ENCODE peak calls at places on chromosomes 7 and 10, in seven cellular contexts. W is GM12878, J is prostate gland, S is ovary, B is gastrocnemius medialis, V is tibial nerve, Q is uterus. H is an unnamed sample. For H3K4me1, the result is how much of the 10 kb centered on the place peaks cover.

GRCh38 chr10:62681211-62681940 is 123.1 kb upstream of the ADO start:
- DNase-seq in J (no peak), W (peak), B (no peak), Q (no peak), S (no peak), V (no peak), H (peak)

GRCh38 chr7:103795112-103795511 is 194.3 kb downstream of the RELN start:
- DNase-seq in Q (no peak), S (no peak), B (no peak), J (no peak), W (no peak), V (no peak), H (no peak)

GRCh38 chr7:121187676-121188075 is 141.1 kb upstream of the WNT16 start:
- DNase-seq in S (no peak), W (no peak), B (no peak), Q (no peak), V (no peak), J (no peak), H (no peak)

GRCh38 chr10:100654835-100655759 is 90.3 kb upstream of the PAX2 start:
- DNase-seq in J (no peak), W (no peak), B (no peak), V (no peak), S (no peak), Q (no peak), H (no peak)

GRCh38 chr10:120511165-120511564 is 54.1 kb downstream of the PLPP4 start:
- DNase-seq in J (no peak), B (no peak), S (no peak), V (no peak), Q (no peak), W (no peak), H (no peak)

GRCh38 chr7:70789481-70790214 is 342.3 kb upstream of the GALNT17 start:
- DNase-seq in V (no peak), B (no peak), Q (no peak), S (no peak), J (no peak), W (no peak), H (no peak)

GRCh38 chr7:39265912-39266591 is 288.3 kb downstream of the POU6F2 start:
- DNase-seq in S (no peak), J (no peak), Q (no peak), B (no peak), V (no peak), W (no peak), H (no peak)

GRCh38 chr7:135253851-135254815 is 20.5 kb downstream of the STRA8 start:
- DNase-seq in V (peak), J (peak), W (no peak), S (peak), Q (peak), B (peak), H (peak)

GRCh38 chr10:110865184-110865803 is 6.4 kb upstream of the PDCD4 start:
- DNase-seq in V (no peak), Q (peak), B (no peak), J (peak), S (no peak), W (no peak), H (no peak)

GRCh38 chr10:90718185-90718584 is 139.7 kb downstream of the HTR7 start:
- DNase-seq in B (no peak), W (no peak), Q (no peak), S (no peak), J (no peak), V (no peak), H (no peak)

GRCh38 chr7:82443044-82443800 is at the start of gene CACNA2D1:
- DNase-seq in B (peak), Q (no peak), S (peak), J (peak), W (no peak), V (no peak), H (peak)

GRCh38 chr7:32154797-32155196 is 84.6 kb upstream of the PDE1C start:
- DNase-seq in W (no peak), V (no peak), J (no peak), Q (no peak), B (peak), S (no peak), H (no peak)

GRCh38 chr7:129652914-129653313 is 41.4 kb downstream of the NRF1 start:
- DNase-seq in J (no peak), S (no peak), B (no peak), V (no peak), Q (no peak), W (no peak), H (no peak)

GRCh38 chr10:128026620-128027281 is 99.5 kb downstream of the MKI67 start:
- DNase-seq in S (no peak), B (no peak), W (no peak), J (no peak), Q (no peak), V (no peak), H (no peak)

GRCh38 chr7:31122649-31123058 is 70.5 kb downstream of the ADCYAP1R1 start:
- DNase-seq in Q (peak), V (peak), J (peak), S (peak), W (no peak), B (peak), H (peak)

GRCh38 chr7:99386584-99387238 is 12.2 kb downstream of the ARPC1B start:
- DNase-seq in S (no peak), Q (no peak), W (no peak), V (no peak), B (no peak), J (no peak), H (no peak)

GRCh38 chr10:84613336-84614021 is 285.1 kb downstream of the CCSER2 start:
- DNase-seq in S (no peak), J (peak), V (no peak), W (no peak), Q (no peak), B (no peak), H (peak)

GRCh38 chr7:152383341-152384234 is 52.2 kb downstream of the KMT2C start:
- DNase-seq in Q (no peak), B (no peak), J (no peak), W (no peak), V (no peak), S (no peak), H (no peak)

GRCh38 chr7:120114626-120115025 is 158.3 kb upstream of the KCND2 start:
- DNase-seq in S (no peak), J (no peak), W (no peak), B (no peak), V (no peak), Q (no peak), H (no peak)

GRCh38 chr10:31059323-31059722 is 27.7 kb upstream of the ZNF438 start:
- DNase-seq in J (no peak), B (no peak), Q (no peak), S (no peak), W (no peak), V (no peak), H (no peak)

DNA sequence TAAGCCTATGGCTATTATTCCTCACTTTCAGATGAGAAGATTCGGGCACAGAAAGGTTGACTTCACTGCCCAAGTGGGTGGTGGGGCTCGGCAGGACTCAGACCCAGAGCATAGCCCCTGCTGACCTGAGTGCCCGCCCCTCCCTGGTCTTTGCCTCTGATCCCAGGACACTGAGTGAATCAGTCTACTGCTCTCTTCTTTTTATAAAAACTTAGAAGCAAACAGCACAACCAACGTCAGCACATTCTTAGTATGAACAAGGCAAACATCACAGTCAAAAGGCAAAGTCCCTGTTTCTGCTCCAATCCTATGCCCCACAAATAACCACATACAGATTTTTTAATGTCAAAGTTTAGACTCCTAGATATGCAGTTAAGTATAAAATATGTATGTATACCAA is 237.8 kb downstream of the ZMYND11 start:
- DNase-seq in V (no peak), S (no peak), W (no peak), J (no peak), Q (no peak), B (no peak), H (no peak)
- H3K4me1 ChIP-seq in V (under half), S (under half), W (under half), J (under half), Q (under half), B (under half), H (under half)

GRCh38 chr10:112126172-112126571 is 57.4 kb downstream of the GPAM start:
- DNase-seq in S (no peak), Q (no peak), W (no peak), J (no peak), B (no peak), V (no peak), H (no peak)

GRCh38 chr10:112122827-112123226 is 60.7 kb downstream of the GPAM start:
- DNase-seq in Q (no peak), V (no peak), J (no peak), B (no peak), W (no peak), S (no peak), H (no peak)

GRCh38 chr10:112131361-112131760 is 52.2 kb downstream of the GPAM start:
- DNase-seq in V (no peak), J (no peak), S (no peak), B (no peak), Q (no peak), W (no peak), H (no peak)

GRCh38 chr10:112124859-112125258 is 58.7 kb downstream of the GPAM start:
- DNase-seq in B (no peak), V (no peak), Q (no peak), W (no peak), J (no peak), S (no peak), H (no peak)

DNA sequence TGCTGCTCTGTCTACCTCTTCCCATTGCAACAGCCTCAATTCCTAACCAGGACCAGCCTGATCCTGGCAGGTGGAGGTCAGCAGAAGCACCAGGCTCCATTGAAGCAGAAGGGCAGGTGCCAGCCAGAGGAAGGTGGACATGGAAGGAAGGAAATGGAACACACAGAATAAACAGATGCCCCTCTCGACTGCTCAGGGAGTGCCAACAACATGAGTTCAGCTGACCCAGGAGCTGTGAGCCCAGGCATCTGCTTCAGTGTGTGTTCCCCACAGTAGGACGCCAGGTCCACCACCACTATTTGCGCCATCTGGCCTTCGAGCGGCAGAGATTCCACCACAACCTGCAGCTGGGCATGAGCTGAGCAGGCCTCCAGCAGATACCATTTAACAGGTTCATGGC is 56.7 kb downstream of the GPAM start:
- DNase-seq in Q (no peak), J (no peak), V (no peak), S (no peak), W (no peak), B (no peak), H (no peak)
- TF ChIP-seq POLR2A in Q (no peak), J (no peak), V (no peak), S (no peak), W (no peak), B (no peak), H (no peak)

DNA sequence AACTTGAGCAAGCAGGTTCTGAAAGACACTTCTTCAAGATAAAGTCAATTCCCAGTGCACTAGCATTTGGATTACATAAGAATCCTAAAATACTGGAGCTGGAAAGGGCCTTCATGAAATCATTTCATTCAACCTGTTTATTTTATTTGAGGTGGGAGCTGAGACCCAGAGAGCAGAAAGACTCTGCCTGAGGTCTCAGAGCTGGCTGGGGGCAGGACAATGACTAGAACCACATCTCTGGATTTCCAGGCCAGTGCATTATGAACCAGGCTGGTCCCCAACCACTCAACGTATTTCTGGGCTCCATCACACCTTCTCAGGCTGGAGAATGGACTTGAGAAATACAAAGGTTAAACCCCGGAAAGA is 8.4 kb downstream of the ANXA11 start:
- DNase-seq in W (no peak), B (no peak), J (no peak), Q (no peak), V (no peak), S (no peak), H (no peak)
- H3K4me1 ChIP-seq in W (under half), B (half or more), J (under half), Q (under half), V (half or more), S (under half), H (half or more)

DNA sequence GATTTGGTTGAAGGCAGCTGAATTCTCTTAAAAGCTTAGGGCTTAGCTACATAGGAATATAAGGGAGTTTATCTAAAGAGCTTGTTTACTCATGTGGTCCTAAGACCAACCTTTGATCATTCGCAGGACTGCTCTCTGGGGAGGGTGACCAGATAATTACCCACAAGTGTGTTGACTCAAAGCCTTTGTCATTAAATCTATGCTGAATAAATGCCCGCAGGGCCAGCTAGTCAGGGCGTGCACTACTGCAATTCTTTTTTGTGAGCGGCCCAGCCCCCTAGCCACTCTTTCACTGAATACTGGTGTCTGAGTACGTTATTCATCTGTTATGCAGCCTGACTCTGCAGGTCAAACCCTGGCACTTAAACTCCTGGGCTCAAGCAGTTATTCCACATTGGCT is 69.6 kb downstream of the AKAP9 start:
- DNase-seq in S (no peak), Q (no peak), W (no peak), V (no peak), J (no peak), B (no peak), H (no peak)
- TF ChIP-seq POLR2A in S (no peak), Q (no peak), W (no peak), V (no peak), J (no peak), B (no peak), H (no peak)

DNA sequence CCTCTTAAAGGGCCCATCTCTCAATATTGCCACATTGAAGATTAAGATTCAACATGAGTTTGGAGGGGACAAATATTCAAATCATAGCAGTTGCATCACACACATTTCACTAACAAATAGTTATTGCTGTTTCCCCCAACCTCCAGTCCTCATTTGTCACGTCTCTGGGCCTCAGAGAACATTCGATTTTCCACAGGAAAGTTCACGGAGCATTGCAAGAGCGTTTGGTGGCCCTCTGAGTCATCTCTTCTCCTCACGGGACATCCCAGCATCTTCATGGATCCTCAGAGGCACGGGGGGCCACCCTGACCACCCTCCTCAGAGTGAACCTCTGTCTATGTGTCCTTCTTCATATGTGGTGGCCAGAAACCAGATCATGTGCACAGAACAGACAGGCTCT is 50.3 kb upstream of the CHST15 start:
- DNase-seq in V (no peak), W (no peak), B (no peak), S (no peak), Q (peak), J (no peak), H (no peak)
- H3K4me1 ChIP-seq in V (under half), W (under half), B (under half), S (under half), Q (under half), J (under half), H (under half)

GRCh38 chr7:52325237-52325636 is 710.2 kb upstream of the POM121L12 start:
- DNase-seq in J (no peak), W (no peak), Q (no peak), S (no peak), V (no peak), B (no peak), H (no peak)
- TF ChIP-seq POLR2A in J (no peak), W (no peak), Q (no peak), S (no peak), V (no peak), B (no peak), H (no peak)

DNA sequence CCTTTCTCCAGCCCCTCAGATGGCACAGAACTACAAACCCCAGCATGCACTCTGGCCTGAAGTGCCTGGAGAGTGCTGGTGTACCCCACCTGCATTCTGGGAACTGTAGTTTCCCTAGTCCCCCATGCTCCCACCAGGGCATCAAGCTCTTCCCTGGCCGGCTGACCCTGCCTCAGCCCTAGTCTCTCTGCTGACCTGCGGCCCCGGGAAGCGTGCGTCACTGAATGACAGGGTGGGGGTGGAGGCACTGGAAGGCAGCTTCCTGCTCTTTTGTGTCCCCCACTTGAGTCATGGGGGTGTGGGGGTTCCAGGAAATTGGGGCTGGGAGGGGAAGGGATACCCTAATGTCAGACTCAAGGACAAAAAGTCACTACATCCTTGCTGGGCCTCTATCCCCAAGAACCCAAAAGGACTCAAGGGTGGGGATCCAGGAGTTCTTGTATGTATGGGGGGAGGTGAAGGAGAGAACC is 2.1 kb downstream of the NOS3 start:
- DNase-seq in J (no peak), V (no peak), B (no peak), Q (peak), S (no peak), W (no peak), H (no peak)
- H3K4me1 ChIP-seq in J (under half), V (under half), B (under half), Q (under half), S (under half), W (under half), H (under half)

DNA sequence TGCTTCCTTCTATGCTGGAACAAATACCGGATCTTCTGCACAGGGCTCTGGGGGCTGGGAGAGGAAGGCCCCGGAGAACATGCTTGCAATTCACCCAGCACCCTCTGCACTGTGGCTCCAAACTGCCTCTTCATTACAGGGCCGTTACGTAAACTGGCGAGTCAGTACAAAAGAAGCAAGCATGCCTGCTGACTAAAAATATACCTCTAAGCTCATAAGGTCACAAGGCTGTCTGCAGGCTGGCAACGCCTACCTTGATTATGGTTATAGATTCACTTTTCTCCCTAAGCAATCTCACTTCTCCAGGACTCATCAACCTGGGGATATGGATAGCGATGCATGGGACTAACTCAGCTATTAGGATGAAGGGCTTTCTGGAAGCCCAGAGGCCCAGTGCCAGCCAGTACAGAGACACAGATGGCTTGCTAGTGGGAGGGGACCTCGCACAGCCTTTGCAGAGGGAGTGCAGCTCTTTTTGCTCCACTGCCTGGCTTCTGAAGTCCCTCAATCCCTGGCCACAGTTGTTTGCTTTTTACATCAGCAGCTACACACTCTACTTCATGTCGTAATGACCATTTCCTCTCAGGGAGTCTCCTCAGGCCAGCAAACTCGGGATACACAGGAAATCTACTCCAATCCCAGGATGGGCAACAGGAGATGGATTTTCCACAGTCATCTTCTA is 96.1 kb downstream of the SH3PXD2A start:
- DNase-seq in B (peak), V (no peak), S (no peak), J (no peak), Q (peak), W (no peak), H (peak)
- TF ChIP-seq POLR2A in B (peak), V (no peak), S (no peak), J (no peak), Q (no peak), W (no peak), H (no peak)

H was measured in transverse colon.